ENCODE peak calls at places on chromosomes 13 and 19, in five cellular contexts. One of them, this sample, is unnamed.

GRCh38 chr13:103188688-103189326 is 122.6 kb upstream of the SLC10A2 start:
- DNase-seq in stomach: no peak
- DNase-seq in upper lobe of left lung: no peak
- DNase-seq in suprapubic skin: no peak
- DNase-seq in transverse colon: no peak
- DNase-seq in this sample: no peak

GRCh38 chr13:110640591-110641029 is 25.3 kb downstream of the NAXD start:
- DNase-seq in stomach: peak
- DNase-seq in upper lobe of left lung: no peak
- DNase-seq in suprapubic skin: no peak
- DNase-seq in transverse colon: no peak
- DNase-seq in this sample: no peak

GRCh38 chr13:112747256-112747655 is 57.4 kb downstream of the ATP11A start:
- DNase-seq in stomach: no peak
- DNase-seq in upper lobe of left lung: no peak
- DNase-seq in suprapubic skin: no peak
- DNase-seq in transverse colon: no peak
- DNase-seq in this sample: no peak

GRCh38 chr19:8358948-8359347 is 5.0 kb upstream of the ANGPTL4 start:
- DNase-seq in stomach: no peak
- DNase-seq in upper lobe of left lung: no peak
- DNase-seq in suprapubic skin: no peak
- DNase-seq in transverse colon: no peak
- DNase-seq in this sample: no peak

GRCh38 chr19:6045108-6045507 is 65.2 kb downstream of the RFX2 start:
- DNase-seq in stomach: no peak
- DNase-seq in upper lobe of left lung: no peak
- DNase-seq in suprapubic skin: peak
- DNase-seq in transverse colon: no peak
- DNase-seq in this sample: no peak

GRCh38 chr13:97100821-97101220 is 106.5 kb upstream of the OXGR1 start:
- DNase-seq in stomach: no peak
- DNase-seq in upper lobe of left lung: no peak
- DNase-seq in suprapubic skin: no peak
- DNase-seq in transverse colon: no peak
- DNase-seq in this sample: no peak

GRCh38 chr13:36074659-36075058 is 56.5 kb downstream of the DCLK1 start:
- DNase-seq in stomach: no peak
- DNase-seq in upper lobe of left lung: no peak
- DNase-seq in suprapubic skin: no peak
- DNase-seq in transverse colon: no peak
- DNase-seq in this sample: no peak

GRCh38 chr19:12769689-12770088 is 5.7 kb downstream of the HOOK2 start:
- DNase-seq in stomach: peak
- DNase-seq in upper lobe of left lung: peak
- DNase-seq in suprapubic skin: no peak
- DNase-seq in transverse colon: peak
- DNase-seq in this sample: no peak

GRCh38 chr19:18613589-18614234 is 1.0 kb downstream of the TMEM59L start:
- DNase-seq in stomach: no peak
- DNase-seq in upper lobe of left lung: peak
- DNase-seq in suprapubic skin: no peak
- DNase-seq in transverse colon: no peak
- DNase-seq in this sample: no peak

GRCh38 chr13:85386424-85386823 is 412.8 kb downstream of the SLITRK6 start:
- DNase-seq in stomach: no peak
- DNase-seq in upper lobe of left lung: no peak
- DNase-seq in suprapubic skin: no peak
- DNase-seq in transverse colon: no peak
- DNase-seq in this sample: no peak

GRCh38 chr13:112716461-112716820 is 26.6 kb downstream of the ATP11A start:
- DNase-seq in stomach: no peak
- DNase-seq in upper lobe of left lung: peak
- DNase-seq in suprapubic skin: peak
- DNase-seq in transverse colon: no peak
- DNase-seq in this sample: no peak

GRCh38 chr13:77779461-77780272 is 82.2 kb downstream of the SLAIN1 start:
- DNase-seq in stomach: peak
- DNase-seq in upper lobe of left lung: no peak
- DNase-seq in suprapubic skin: no peak
- DNase-seq in transverse colon: peak
- DNase-seq in this sample: peak

GRCh38 chr19:34274827-34275625 is 20.7 kb downstream of the GARRE1 start:
- DNase-seq in stomach: no peak
- DNase-seq in upper lobe of left lung: no peak
- DNase-seq in suprapubic skin: no peak
- DNase-seq in transverse colon: no peak
- DNase-seq in this sample: no peak

GRCh38 chr13:40480012-40480914 is 186.2 kb downstream of the FOXO1 start:
- DNase-seq in stomach: no peak
- DNase-seq in upper lobe of left lung: no peak
- DNase-seq in suprapubic skin: no peak
- DNase-seq in transverse colon: no peak
- DNase-seq in this sample: no peak

GRCh38 chr13:24625324-24625723 is 54.9 kb upstream of the ATP12A start:
- DNase-seq in stomach: no peak
- DNase-seq in upper lobe of left lung: no peak
- DNase-seq in suprapubic skin: no peak
- DNase-seq in transverse colon: no peak
- DNase-seq in this sample: no peak

GRCh38 chr13:26133851-26134250 is 82.0 kb upstream of the SHISA2 start:
- DNase-seq in stomach: no peak
- DNase-seq in upper lobe of left lung: no peak
- DNase-seq in suprapubic skin: no peak
- DNase-seq in transverse colon: no peak
- DNase-seq in this sample: no peak

GRCh38 chr13:73671011-73671410 is 463.2 kb downstream of the KLF12 start:
- DNase-seq in stomach: no peak
- DNase-seq in upper lobe of left lung: no peak
- DNase-seq in suprapubic skin: no peak
- DNase-seq in transverse colon: no peak
- DNase-seq in this sample: no peak

GRCh38 chr19:16252459-16253205 is 54.9 kb downstream of the AP1M1 start:
- DNase-seq in stomach: no peak
- DNase-seq in upper lobe of left lung: peak
- DNase-seq in suprapubic skin: no peak
- DNase-seq in transverse colon: peak
- DNase-seq in this sample: peak

GRCh38 chr13:46113596-46113995 is 8.8 kb upstream of the CPB2 start:
- DNase-seq in stomach: no peak
- DNase-seq in upper lobe of left lung: no peak
- DNase-seq in suprapubic skin: no peak
- DNase-seq in transverse colon: no peak
- DNase-seq in this sample: no peak

GRCh38 chr13:95641291-95641811 is 3.2 kb downstream of the DZIP1 start:
- DNase-seq in stomach: no peak
- DNase-seq in upper lobe of left lung: peak
- DNase-seq in suprapubic skin: no peak
- DNase-seq in transverse colon: peak
- DNase-seq in this sample: no peak

GRCh38 chr19:6593651-6594416 is 2.9 kb upstream of the CD70 start:
- DNase-seq in stomach: no peak
- DNase-seq in upper lobe of left lung: no peak
- DNase-seq in suprapubic skin: no peak
- DNase-seq in transverse colon: no peak
- DNase-seq in this sample: no peak

GRCh38 chr13:98068511-98068910 is 74.4 kb upstream of the FARP1 start:
- DNase-seq in stomach: no peak
- DNase-seq in upper lobe of left lung: no peak
- DNase-seq in suprapubic skin: no peak
- DNase-seq in transverse colon: no peak
- DNase-seq in this sample: no peak

GRCh38 chr13:74678308-74678958 is 544.2 kb upstream of the KLF12 start:
- DNase-seq in stomach: no peak
- DNase-seq in upper lobe of left lung: no peak
- DNase-seq in suprapubic skin: no peak
- DNase-seq in transverse colon: no peak
- DNase-seq in this sample: no peak

GRCh38 chr13:74675185-74675584 is 541.0 kb upstream of the KLF12 start:
- DNase-seq in stomach: no peak
- DNase-seq in upper lobe of left lung: no peak
- DNase-seq in suprapubic skin: no peak
- DNase-seq in transverse colon: no peak
- DNase-seq in this sample: no peak

GRCh38 chr13:74669149-74669548 is 534.9 kb upstream of the KLF12 start:
- DNase-seq in stomach: no peak
- DNase-seq in upper lobe of left lung: no peak
- DNase-seq in suprapubic skin: no peak
- DNase-seq in transverse colon: no peak
- DNase-seq in this sample: no peak

GRCh38 chr13:74674701-74675100 is 540.5 kb upstream of the KLF12 start:
- DNase-seq in stomach: no peak
- DNase-seq in upper lobe of left lung: no peak
- DNase-seq in suprapubic skin: no peak
- DNase-seq in transverse colon: no peak
- DNase-seq in this sample: no peak
- TF ChIP-seq EP300 in stomach: no peak
- TF ChIP-seq EP300 in upper lobe of left lung: no peak
- TF ChIP-seq EP300 in suprapubic skin: no peak
- TF ChIP-seq EP300 in transverse colon: no peak
- TF ChIP-seq EP300 in this sample: no peak

DNA sequence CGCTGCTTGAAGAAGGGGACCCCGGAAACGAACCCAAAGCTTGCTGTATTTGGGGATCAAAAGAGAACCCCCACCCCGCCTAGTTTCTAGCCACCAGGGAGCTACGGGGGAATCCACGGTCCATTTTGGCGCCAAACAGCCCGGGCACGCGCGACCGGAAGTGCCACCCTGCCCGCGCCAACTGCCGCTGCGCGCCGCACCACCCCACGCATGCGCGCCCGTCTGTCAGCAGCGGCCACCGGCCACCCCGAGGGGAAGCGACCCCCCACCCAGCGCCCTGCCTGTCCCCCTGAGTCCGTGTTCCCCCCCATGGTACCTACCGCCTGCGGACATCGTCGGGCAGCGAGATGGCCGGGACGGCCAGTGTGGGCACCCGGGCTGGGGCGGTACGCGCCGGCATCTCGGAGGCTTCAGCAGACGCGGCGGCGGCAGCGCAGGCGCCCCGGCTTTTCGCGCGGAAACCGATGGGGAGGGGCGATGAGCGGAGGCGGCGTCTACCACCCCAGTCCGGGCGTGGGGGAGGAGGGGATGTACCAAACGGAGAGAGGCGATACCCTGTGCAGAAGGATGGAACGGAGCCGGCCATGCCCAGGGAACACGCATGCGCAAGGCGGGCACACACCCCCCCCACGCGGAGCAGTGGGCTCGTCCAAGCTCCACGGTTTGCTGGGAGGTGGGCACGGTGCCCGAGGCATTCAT is at the start of gene DNMT1:
- DNase-seq in stomach: peak
- DNase-seq in upper lobe of left lung: peak
- DNase-seq in suprapubic skin: peak
- DNase-seq in transverse colon: peak
- DNase-seq in this sample: peak
- TF ChIP-seq EP300 in stomach: no peak
- TF ChIP-seq EP300 in upper lobe of left lung: no peak
- TF ChIP-seq EP300 in suprapubic skin: no peak
- TF ChIP-seq EP300 in transverse colon: no peak
- TF ChIP-seq EP300 in this sample: no peak

DNA sequence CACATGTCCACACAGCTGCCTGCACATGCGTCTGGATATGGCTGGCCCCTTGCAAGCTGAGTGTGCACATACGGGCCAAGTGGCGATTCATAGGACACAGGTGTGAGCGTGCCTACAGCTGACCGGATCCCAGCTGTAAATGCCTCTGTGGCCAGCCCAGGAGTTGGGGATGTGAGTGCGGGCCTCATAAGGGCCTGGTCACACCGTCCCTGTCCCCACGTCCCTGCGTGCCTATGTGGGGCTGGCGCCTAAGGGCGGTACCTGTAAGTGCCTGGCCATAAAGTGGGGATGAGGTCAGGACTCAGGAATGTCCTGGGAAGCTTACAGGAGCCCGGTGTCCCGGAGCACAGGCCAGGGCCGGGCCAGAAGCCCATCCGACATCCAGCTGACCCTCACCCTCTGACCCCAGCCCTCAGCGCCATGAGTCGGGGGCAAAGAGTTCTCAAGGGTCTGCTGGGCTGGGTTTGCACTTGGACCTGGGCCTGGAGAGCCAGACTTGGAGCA is 1.3 kb upstream of the ARHGAP45 start:
- DNase-seq in stomach: no peak
- DNase-seq in upper lobe of left lung: peak
- DNase-seq in suprapubic skin: no peak
- DNase-seq in transverse colon: peak
- DNase-seq in this sample: no peak
- TF ChIP-seq EP300 in stomach: no peak
- TF ChIP-seq EP300 in upper lobe of left lung: no peak
- TF ChIP-seq EP300 in suprapubic skin: no peak
- TF ChIP-seq EP300 in transverse colon: no peak
- TF ChIP-seq EP300 in this sample: no peak

GRCh38 chr19:3672993-3673392 is 27.3 kb downstream of the PIP5K1C start:
- DNase-seq in stomach: no peak
- DNase-seq in upper lobe of left lung: peak
- DNase-seq in suprapubic skin: no peak
- DNase-seq in transverse colon: no peak
- DNase-seq in this sample: no peak

GRCh38 chr19:3672575-3672948 is 27.7 kb downstream of the PIP5K1C start:
- DNase-seq in stomach: no peak
- DNase-seq in upper lobe of left lung: peak
- DNase-seq in suprapubic skin: no peak
- DNase-seq in transverse colon: no peak
- DNase-seq in this sample: no peak

GRCh38 chr19:3670258-3670795 is 29.9 kb downstream of the PIP5K1C start:
- DNase-seq in stomach: peak
- DNase-seq in upper lobe of left lung: peak
- DNase-seq in suprapubic skin: peak
- DNase-seq in transverse colon: peak
- DNase-seq in this sample: no peak

GRCh38 chr19:3670796-3671679 is 29.2 kb downstream of the PIP5K1C start:
- DNase-seq in stomach: peak
- DNase-seq in upper lobe of left lung: peak
- DNase-seq in suprapubic skin: peak
- DNase-seq in transverse colon: peak
- DNase-seq in this sample: no peak

DNA sequence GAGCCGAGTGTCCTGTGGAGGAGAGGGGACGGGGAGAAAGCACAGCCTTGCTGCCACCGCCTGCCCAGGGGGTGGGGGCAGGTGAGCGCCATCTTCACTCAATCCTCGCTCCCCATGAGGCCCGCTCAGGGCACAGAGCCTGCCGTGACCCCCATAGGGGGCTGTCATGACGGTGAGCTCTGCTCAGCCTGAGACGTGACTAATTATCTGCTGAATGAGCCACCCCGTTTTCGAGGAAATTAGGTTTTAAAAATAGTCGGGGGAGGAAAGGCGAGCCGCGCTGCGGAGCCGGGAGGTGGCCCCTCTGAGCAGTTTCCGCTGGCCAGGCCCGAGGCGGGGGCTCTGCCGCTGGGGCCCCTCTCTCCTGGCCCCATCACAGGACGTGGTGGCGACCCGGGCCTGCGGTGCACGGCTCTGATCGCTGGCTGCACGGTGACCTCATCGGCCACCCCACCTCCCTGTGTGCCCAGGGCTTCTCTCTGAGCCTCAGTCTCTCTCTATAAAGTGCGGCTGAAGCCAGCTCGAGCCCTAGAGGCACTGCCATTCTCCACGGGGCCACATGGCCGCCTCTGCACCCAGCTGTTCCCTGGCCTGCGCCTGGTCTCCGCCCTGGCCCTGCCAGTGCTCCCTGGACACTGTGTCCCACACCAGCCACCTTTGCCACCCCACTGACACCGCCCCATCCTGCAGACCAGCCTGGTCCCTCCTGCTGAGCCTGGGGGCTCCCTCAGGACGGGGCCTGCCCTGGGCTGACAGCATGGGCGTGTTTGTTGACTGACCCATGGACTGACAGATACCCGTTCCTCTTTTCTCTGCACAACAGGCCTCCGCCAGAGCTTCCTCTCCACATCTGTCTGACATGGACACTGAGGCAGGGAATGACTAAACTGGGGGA is 28.3 kb downstream of the PIP5K1C start:
- DNase-seq in stomach: no peak
- DNase-seq in upper lobe of left lung: peak
- DNase-seq in suprapubic skin: no peak
- DNase-seq in transverse colon: no peak
- DNase-seq in this sample: no peak
- TF ChIP-seq EP300 in stomach: no peak
- TF ChIP-seq EP300 in upper lobe of left lung: no peak
- TF ChIP-seq EP300 in suprapubic skin: no peak
- TF ChIP-seq EP300 in transverse colon: no peak
- TF ChIP-seq EP300 in this sample: no peak